ENCODE peak calls at places on chromosome 7, in six cellular contexts. One of them, this sample, is unnamed.

GRCh38 chr7:44052771-44053365 is 8.4 kb downstream of the DBNL start:
- DNase-seq in lower lobe of right lung: no peak
- DNase-seq in NCI-H2029: no peak
- DNase-seq in stimulated activated CD8-positive, alpha-beta memory T cell treated with anti-CD3 and anti-CD28 coated beads, Interleukin-2, amount 100 ng/mL, for 48 hours: no peak
- DNase-seq in T-helper 1 cell: no peak
- DNase-seq in NCI-H1105 treated with DMSO at 0.1 percent for 48 hours: no peak
- DNase-seq in this sample: no peak

GRCh38 chr7:93165447-93165846 is 17.3 kb upstream of the SAMD9L start:
- DNase-seq in lower lobe of right lung: no peak
- DNase-seq in NCI-H2029: no peak
- DNase-seq in stimulated activated CD8-positive, alpha-beta memory T cell treated with anti-CD3 and anti-CD28 coated beads, Interleukin-2, amount 100 ng/mL, for 48 hours: no peak
- DNase-seq in T-helper 1 cell: no peak
- DNase-seq in NCI-H1105 treated with DMSO at 0.1 percent for 48 hours: no peak
- DNase-seq in this sample: no peak

GRCh38 chr7:29607889-29608288 is 44.3 kb downstream of the PRR15 start:
- DNase-seq in lower lobe of right lung: no peak
- DNase-seq in NCI-H2029: no peak
- DNase-seq in stimulated activated CD8-positive, alpha-beta memory T cell treated with anti-CD3 and anti-CD28 coated beads, Interleukin-2, amount 100 ng/mL, for 48 hours: no peak
- DNase-seq in T-helper 1 cell: no peak
- DNase-seq in NCI-H1105 treated with DMSO at 0.1 percent for 48 hours: no peak
- DNase-seq in this sample: no peak

GRCh38 chr7:47488969-47489342 is 93.0 kb downstream of the TNS3 start:
- DNase-seq in lower lobe of right lung: no peak
- DNase-seq in NCI-H2029: no peak
- DNase-seq in stimulated activated CD8-positive, alpha-beta memory T cell treated with anti-CD3 and anti-CD28 coated beads, Interleukin-2, amount 100 ng/mL, for 48 hours: no peak
- DNase-seq in T-helper 1 cell: no peak
- DNase-seq in NCI-H1105 treated with DMSO at 0.1 percent for 48 hours: no peak
- DNase-seq in this sample: no peak

GRCh38 chr7:139589474-139589873 is 66.0 kb downstream of the CLEC2L start:
- DNase-seq in lower lobe of right lung: no peak
- DNase-seq in NCI-H2029: no peak
- DNase-seq in stimulated activated CD8-positive, alpha-beta memory T cell treated with anti-CD3 and anti-CD28 coated beads, Interleukin-2, amount 100 ng/mL, for 48 hours: no peak
- DNase-seq in T-helper 1 cell: no peak
- DNase-seq in NCI-H1105 treated with DMSO at 0.1 percent for 48 hours: no peak
- DNase-seq in this sample: no peak

GRCh38 chr7:73970801-73971229 is 57.2 kb upstream of the ELN start:
- DNase-seq in lower lobe of right lung: peak
- DNase-seq in NCI-H2029: no peak
- DNase-seq in stimulated activated CD8-positive, alpha-beta memory T cell treated with anti-CD3 and anti-CD28 coated beads, Interleukin-2, amount 100 ng/mL, for 48 hours: no peak
- DNase-seq in T-helper 1 cell: no peak
- DNase-seq in NCI-H1105 treated with DMSO at 0.1 percent for 48 hours: no peak
- DNase-seq in this sample: no peak

GRCh38 chr7:21013765-21014502 is 227.2 kb upstream of the SP8 start:
- DNase-seq in lower lobe of right lung: no peak
- DNase-seq in NCI-H2029: no peak
- DNase-seq in stimulated activated CD8-positive, alpha-beta memory T cell treated with anti-CD3 and anti-CD28 coated beads, Interleukin-2, amount 100 ng/mL, for 48 hours: no peak
- DNase-seq in T-helper 1 cell: no peak
- DNase-seq in NCI-H1105 treated with DMSO at 0.1 percent for 48 hours: no peak
- DNase-seq in this sample: no peak

GRCh38 chr7:105268511-105269392 is 120.0 kb downstream of the SRPK2 start:
- DNase-seq in lower lobe of right lung: no peak
- DNase-seq in NCI-H2029: peak
- DNase-seq in stimulated activated CD8-positive, alpha-beta memory T cell treated with anti-CD3 and anti-CD28 coated beads, Interleukin-2, amount 100 ng/mL, for 48 hours: no peak
- DNase-seq in T-helper 1 cell: no peak
- DNase-seq in NCI-H1105 treated with DMSO at 0.1 percent for 48 hours: peak
- DNase-seq in this sample: peak

GRCh38 chr7:118372530-118372929 is 148.0 kb downstream of the ANKRD7 start:
- DNase-seq in lower lobe of right lung: no peak
- DNase-seq in NCI-H2029: no peak
- DNase-seq in stimulated activated CD8-positive, alpha-beta memory T cell treated with anti-CD3 and anti-CD28 coated beads, Interleukin-2, amount 100 ng/mL, for 48 hours: no peak
- DNase-seq in T-helper 1 cell: no peak
- DNase-seq in NCI-H1105 treated with DMSO at 0.1 percent for 48 hours: peak
- DNase-seq in this sample: no peak

GRCh38 chr7:19024261-19024660 is 93.2 kb downstream of the TWIST1 start:
- DNase-seq in lower lobe of right lung: no peak
- DNase-seq in NCI-H2029: no peak
- DNase-seq in stimulated activated CD8-positive, alpha-beta memory T cell treated with anti-CD3 and anti-CD28 coated beads, Interleukin-2, amount 100 ng/mL, for 48 hours: no peak
- DNase-seq in T-helper 1 cell: no peak
- DNase-seq in NCI-H1105 treated with DMSO at 0.1 percent for 48 hours: no peak
- DNase-seq in this sample: no peak

GRCh38 chr7:134750083-134751062 is 29.1 kb upstream of the CALD1 start:
- DNase-seq in lower lobe of right lung: no peak
- DNase-seq in NCI-H2029: no peak
- DNase-seq in stimulated activated CD8-positive, alpha-beta memory T cell treated with anti-CD3 and anti-CD28 coated beads, Interleukin-2, amount 100 ng/mL, for 48 hours: peak
- DNase-seq in T-helper 1 cell: peak
- DNase-seq in NCI-H1105 treated with DMSO at 0.1 percent for 48 hours: peak
- DNase-seq in this sample: no peak

GRCh38 chr7:55246181-55246580 is 119.0 kb upstream of the LANCL2 start:
- DNase-seq in lower lobe of right lung: no peak
- DNase-seq in NCI-H2029: no peak
- DNase-seq in stimulated activated CD8-positive, alpha-beta memory T cell treated with anti-CD3 and anti-CD28 coated beads, Interleukin-2, amount 100 ng/mL, for 48 hours: no peak
- DNase-seq in T-helper 1 cell: no peak
- DNase-seq in NCI-H1105 treated with DMSO at 0.1 percent for 48 hours: no peak
- DNase-seq in this sample: no peak

GRCh38 chr7:50411333-50412028 is 38.7 kb downstream of the FIGNL1 start:
- DNase-seq in lower lobe of right lung: no peak
- DNase-seq in NCI-H2029: no peak
- DNase-seq in stimulated activated CD8-positive, alpha-beta memory T cell treated with anti-CD3 and anti-CD28 coated beads, Interleukin-2, amount 100 ng/mL, for 48 hours: no peak
- DNase-seq in T-helper 1 cell: no peak
- DNase-seq in NCI-H1105 treated with DMSO at 0.1 percent for 48 hours: no peak
- DNase-seq in this sample: no peak

GRCh38 chr7:18352339-18353255 is 143.0 kb upstream of the HDAC9 start:
- DNase-seq in lower lobe of right lung: no peak
- DNase-seq in NCI-H2029: peak
- DNase-seq in stimulated activated CD8-positive, alpha-beta memory T cell treated with anti-CD3 and anti-CD28 coated beads, Interleukin-2, amount 100 ng/mL, for 48 hours: no peak
- DNase-seq in T-helper 1 cell: no peak
- DNase-seq in NCI-H1105 treated with DMSO at 0.1 percent for 48 hours: peak
- DNase-seq in this sample: peak

GRCh38 chr7:149156898-149157297 is 9.6 kb downstream of the ZNF398 start:
- DNase-seq in lower lobe of right lung: no peak
- DNase-seq in NCI-H2029: no peak
- DNase-seq in stimulated activated CD8-positive, alpha-beta memory T cell treated with anti-CD3 and anti-CD28 coated beads, Interleukin-2, amount 100 ng/mL, for 48 hours: no peak
- DNase-seq in T-helper 1 cell: no peak
- DNase-seq in NCI-H1105 treated with DMSO at 0.1 percent for 48 hours: no peak
- DNase-seq in this sample: no peak

GRCh38 chr7:23234569-23235296 is 11.8 kb upstream of the GPNMB start:
- DNase-seq in lower lobe of right lung: no peak
- DNase-seq in NCI-H2029: no peak
- DNase-seq in stimulated activated CD8-positive, alpha-beta memory T cell treated with anti-CD3 and anti-CD28 coated beads, Interleukin-2, amount 100 ng/mL, for 48 hours: no peak
- DNase-seq in T-helper 1 cell: no peak
- DNase-seq in NCI-H1105 treated with DMSO at 0.1 percent for 48 hours: no peak
- DNase-seq in this sample: no peak

GRCh38 chr7:149282331-149282655 is 20.3 kb downstream of the ZNF783 start:
- DNase-seq in lower lobe of right lung: no peak
- DNase-seq in NCI-H2029: no peak
- DNase-seq in stimulated activated CD8-positive, alpha-beta memory T cell treated with anti-CD3 and anti-CD28 coated beads, Interleukin-2, amount 100 ng/mL, for 48 hours: no peak
- DNase-seq in T-helper 1 cell: no peak
- DNase-seq in NCI-H1105 treated with DMSO at 0.1 percent for 48 hours: no peak
- DNase-seq in this sample: no peak

GRCh38 chr7:107582906-107583305 is 2.9 kb downstream of the BCAP29 start:
- DNase-seq in lower lobe of right lung: no peak
- DNase-seq in NCI-H2029: no peak
- DNase-seq in stimulated activated CD8-positive, alpha-beta memory T cell treated with anti-CD3 and anti-CD28 coated beads, Interleukin-2, amount 100 ng/mL, for 48 hours: no peak
- DNase-seq in T-helper 1 cell: no peak
- DNase-seq in NCI-H1105 treated with DMSO at 0.1 percent for 48 hours: no peak
- DNase-seq in this sample: no peak

GRCh38 chr7:158272509-158273137 is 315.0 kb downstream of the PTPRN2 start:
- DNase-seq in lower lobe of right lung: no peak
- DNase-seq in NCI-H2029: no peak
- DNase-seq in stimulated activated CD8-positive, alpha-beta memory T cell treated with anti-CD3 and anti-CD28 coated beads, Interleukin-2, amount 100 ng/mL, for 48 hours: no peak
- DNase-seq in T-helper 1 cell: no peak
- DNase-seq in NCI-H1105 treated with DMSO at 0.1 percent for 48 hours: no peak
- DNase-seq in this sample: no peak

GRCh38 chr7:158603773-158604755 is 16.4 kb upstream of the PTPRN2 start:
- DNase-seq in lower lobe of right lung: no peak
- DNase-seq in NCI-H2029: no peak
- DNase-seq in stimulated activated CD8-positive, alpha-beta memory T cell treated with anti-CD3 and anti-CD28 coated beads, Interleukin-2, amount 100 ng/mL, for 48 hours: no peak
- DNase-seq in T-helper 1 cell: no peak
- DNase-seq in NCI-H1105 treated with DMSO at 0.1 percent for 48 hours: no peak
- DNase-seq in this sample: no peak

GRCh38 chr7:35748348-35748747 is 52.5 kb upstream of the SEPTIN7 start:
- DNase-seq in lower lobe of right lung: no peak
- DNase-seq in NCI-H2029: no peak
- DNase-seq in stimulated activated CD8-positive, alpha-beta memory T cell treated with anti-CD3 and anti-CD28 coated beads, Interleukin-2, amount 100 ng/mL, for 48 hours: no peak
- DNase-seq in T-helper 1 cell: no peak
- DNase-seq in NCI-H1105 treated with DMSO at 0.1 percent for 48 hours: no peak
- DNase-seq in this sample: no peak

GRCh38 chr7:85041599-85042216 is 145.1 kb downstream of the SEMA3D start:
- DNase-seq in lower lobe of right lung: peak
- DNase-seq in NCI-H2029: peak
- DNase-seq in stimulated activated CD8-positive, alpha-beta memory T cell treated with anti-CD3 and anti-CD28 coated beads, Interleukin-2, amount 100 ng/mL, for 48 hours: no peak
- DNase-seq in T-helper 1 cell: no peak
- DNase-seq in NCI-H1105 treated with DMSO at 0.1 percent for 48 hours: peak
- DNase-seq in this sample: peak

GRCh38 chr7:107959527-107959898 is 43.4 kb downstream of the LAMB1 start:
- DNase-seq in lower lobe of right lung: no peak
- DNase-seq in NCI-H2029: no peak
- DNase-seq in stimulated activated CD8-positive, alpha-beta memory T cell treated with anti-CD3 and anti-CD28 coated beads, Interleukin-2, amount 100 ng/mL, for 48 hours: no peak
- DNase-seq in T-helper 1 cell: no peak
- DNase-seq in NCI-H1105 treated with DMSO at 0.1 percent for 48 hours: no peak
- DNase-seq in this sample: no peak

GRCh38 chr7:83695126-83695960 is 46.4 kb upstream of the SEMA3E start:
- DNase-seq in lower lobe of right lung: no peak
- DNase-seq in NCI-H2029: no peak
- DNase-seq in stimulated activated CD8-positive, alpha-beta memory T cell treated with anti-CD3 and anti-CD28 coated beads, Interleukin-2, amount 100 ng/mL, for 48 hours: no peak
- DNase-seq in T-helper 1 cell: no peak
- DNase-seq in NCI-H1105 treated with DMSO at 0.1 percent for 48 hours: no peak
- DNase-seq in this sample: no peak

GRCh38 chr7:135917721-135918120 is 59.4 kb downstream of the MTPN start:
- DNase-seq in lower lobe of right lung: no peak
- DNase-seq in NCI-H2029: no peak
- DNase-seq in stimulated activated CD8-positive, alpha-beta memory T cell treated with anti-CD3 and anti-CD28 coated beads, Interleukin-2, amount 100 ng/mL, for 48 hours: no peak
- DNase-seq in T-helper 1 cell: no peak
- DNase-seq in NCI-H1105 treated with DMSO at 0.1 percent for 48 hours: no peak
- DNase-seq in this sample: no peak

GRCh38 chr7:136677456-136678365 is 190.7 kb upstream of the CHRM2 start:
- DNase-seq in lower lobe of right lung: no peak
- DNase-seq in NCI-H2029: no peak
- DNase-seq in stimulated activated CD8-positive, alpha-beta memory T cell treated with anti-CD3 and anti-CD28 coated beads, Interleukin-2, amount 100 ng/mL, for 48 hours: no peak
- DNase-seq in T-helper 1 cell: no peak
- DNase-seq in NCI-H1105 treated with DMSO at 0.1 percent for 48 hours: no peak
- DNase-seq in this sample: no peak

GRCh38 chr7:140035400-140036223 is 27.1 kb downstream of the PARP12 start:
- DNase-seq in lower lobe of right lung: no peak
- DNase-seq in NCI-H2029: no peak
- DNase-seq in stimulated activated CD8-positive, alpha-beta memory T cell treated with anti-CD3 and anti-CD28 coated beads, Interleukin-2, amount 100 ng/mL, for 48 hours: no peak
- DNase-seq in T-helper 1 cell: no peak
- DNase-seq in NCI-H1105 treated with DMSO at 0.1 percent for 48 hours: no peak
- DNase-seq in this sample: no peak

GRCh38 chr7:2641406-2642393 is 9.9 kb downstream of the TTYH3 start:
- DNase-seq in lower lobe of right lung: peak
- DNase-seq in NCI-H2029: no peak
- DNase-seq in stimulated activated CD8-positive, alpha-beta memory T cell treated with anti-CD3 and anti-CD28 coated beads, Interleukin-2, amount 100 ng/mL, for 48 hours: no peak
- DNase-seq in T-helper 1 cell: no peak
- DNase-seq in NCI-H1105 treated with DMSO at 0.1 percent for 48 hours: no peak
- DNase-seq in this sample: no peak

GRCh38 chr7:98199131-98199530 is 12.1 kb upstream of the BHLHA15 start:
- DNase-seq in lower lobe of right lung: no peak
- DNase-seq in NCI-H2029: no peak
- DNase-seq in stimulated activated CD8-positive, alpha-beta memory T cell treated with anti-CD3 and anti-CD28 coated beads, Interleukin-2, amount 100 ng/mL, for 48 hours: no peak
- DNase-seq in T-helper 1 cell: no peak
- DNase-seq in NCI-H1105 treated with DMSO at 0.1 percent for 48 hours: no peak
- DNase-seq in this sample: no peak

This sample was measured in DMS153.